ENCODE peak calls at places on chromosome 7, in six cellular contexts. One of them, this sample, is unnamed.

GRCh38 chr7:11236680-11237079 is 263.0 kb downstream of the PHF14 start:
- DNase-seq in NCI-H460: no peak
- DNase-seq in ureter: no peak
- DNase-seq in heart right ventricle: no peak
- DNase-seq in amniotic stem cell: no peak
- DNase-seq in aorta: no peak
- DNase-seq in this sample: no peak

GRCh38 chr7:106480616-106481031 is 180.3 kb downstream of the CCDC71L start:
- DNase-seq in ureter: no peak
- DNase-seq in amniotic stem cell: no peak
- DNase-seq in heart right ventricle: no peak
- DNase-seq in aorta: no peak
- DNase-seq in NCI-H460: no peak
- DNase-seq in this sample: no peak

GRCh38 chr7:116407165-116407564 is 92.4 kb upstream of the CAV2 start:
- DNase-seq in ureter: no peak
- DNase-seq in NCI-H460: no peak
- DNase-seq in amniotic stem cell: no peak
- DNase-seq in heart right ventricle: no peak
- DNase-seq in aorta: no peak
- DNase-seq in this sample: no peak

GRCh38 chr7:76220185-76221057 is 18.7 kb downstream of the SRRM3 start:
- DNase-seq in aorta: no peak
- DNase-seq in heart right ventricle: no peak
- DNase-seq in NCI-H460: no peak
- DNase-seq in ureter: no peak
- DNase-seq in amniotic stem cell: no peak
- DNase-seq in this sample: no peak

GRCh38 chr7:140015471-140015970 is 47.2 kb downstream of the PARP12 start:
- DNase-seq in NCI-H460: no peak
- DNase-seq in amniotic stem cell: no peak
- DNase-seq in heart right ventricle: no peak
- DNase-seq in ureter: no peak
- DNase-seq in aorta: no peak
- DNase-seq in this sample: no peak

GRCh38 chr7:139588632-139589031 is 65.1 kb downstream of the CLEC2L start:
- DNase-seq in aorta: no peak
- DNase-seq in amniotic stem cell: no peak
- DNase-seq in ureter: no peak
- DNase-seq in NCI-H460: no peak
- DNase-seq in heart right ventricle: no peak
- DNase-seq in this sample: peak

GRCh38 chr7:77537595-77538185 is 595 bp downstream of the PTPN12 start:
- DNase-seq in heart right ventricle: peak
- DNase-seq in NCI-H460: no peak
- DNase-seq in amniotic stem cell: peak
- DNase-seq in ureter: peak
- DNase-seq in aorta: no peak
- DNase-seq in this sample: peak

GRCh38 chr7:95636140-95636539 is 39.8 kb upstream of the PDK4 start:
- DNase-seq in NCI-H460: no peak
- DNase-seq in ureter: no peak
- DNase-seq in heart right ventricle: no peak
- DNase-seq in aorta: no peak
- DNase-seq in amniotic stem cell: no peak
- DNase-seq in this sample: no peak

GRCh38 chr7:30146127-30146612 is 11.4 kb downstream of the MTURN start:
- DNase-seq in heart right ventricle: peak
- DNase-seq in ureter: no peak
- DNase-seq in aorta: no peak
- DNase-seq in amniotic stem cell: no peak
- DNase-seq in NCI-H460: no peak
- DNase-seq in this sample: no peak

GRCh38 chr7:46566375-46566774 is 645.3 kb upstream of the IGFBP3 start:
- DNase-seq in NCI-H460: no peak
- DNase-seq in heart right ventricle: no peak
- DNase-seq in amniotic stem cell: no peak
- DNase-seq in ureter: no peak
- DNase-seq in aorta: no peak
- DNase-seq in this sample: no peak

GRCh38 chr7:77550586-77550985 is 13.5 kb downstream of the PTPN12 start:
- DNase-seq in NCI-H460: no peak
- DNase-seq in heart right ventricle: no peak
- DNase-seq in ureter: no peak
- DNase-seq in amniotic stem cell: no peak
- DNase-seq in aorta: no peak
- DNase-seq in this sample: no peak

GRCh38 chr7:1403844-1404404 is 55.3 kb downstream of the MICALL2 start:
- DNase-seq in aorta: no peak
- DNase-seq in heart right ventricle: peak
- DNase-seq in ureter: no peak
- DNase-seq in amniotic stem cell: peak
- DNase-seq in NCI-H460: no peak
- DNase-seq in this sample: no peak

GRCh38 chr7:36639826-36640225 is 84.5 kb downstream of the AOAH start:
- DNase-seq in ureter: no peak
- DNase-seq in amniotic stem cell: no peak
- DNase-seq in heart right ventricle: no peak
- DNase-seq in NCI-H460: no peak
- DNase-seq in aorta: no peak
- DNase-seq in this sample: no peak

GRCh38 chr7:21922605-21923004 is 23.1 kb downstream of the CDCA7L start:
- DNase-seq in heart right ventricle: no peak
- DNase-seq in aorta: no peak
- DNase-seq in amniotic stem cell: no peak
- DNase-seq in ureter: no peak
- DNase-seq in NCI-H460: no peak
- DNase-seq in this sample: no peak

GRCh38 chr7:6571160-6571779 is 6.0 kb upstream of the ZDHHC4 start:
- DNase-seq in ureter: no peak
- DNase-seq in amniotic stem cell: no peak
- DNase-seq in aorta: no peak
- DNase-seq in heart right ventricle: no peak
- DNase-seq in NCI-H460: no peak
- DNase-seq in this sample: no peak

GRCh38 chr7:133735222-133735621 is 391.9 kb upstream of the LRGUK start:
- DNase-seq in heart right ventricle: no peak
- DNase-seq in NCI-H460: no peak
- DNase-seq in ureter: no peak
- DNase-seq in aorta: no peak
- DNase-seq in amniotic stem cell: no peak
- DNase-seq in this sample: no peak